ENCODE peak calls at places on chromosomes 7 and 10, in five cellular contexts. One of them, this sample, is unnamed.

GRCh38 chr7:92020636-92021035 is 80.0 kb downstream of the AKAP9 start:
- DNase-seq in HepG2: no peak
- DNase-seq in suprapubic skin: no peak
- DNase-seq in ovary: no peak
- DNase-seq in transverse colon: no peak
- DNase-seq in this sample: no peak

GRCh38 chr7:136294977-136295376 is 317.8 kb upstream of the MTPN start:
- DNase-seq in ovary: no peak
- DNase-seq in HepG2: no peak
- DNase-seq in suprapubic skin: no peak
- DNase-seq in transverse colon: no peak
- DNase-seq in this sample: no peak

GRCh38 chr10:12835709-12836108 is 165.8 kb downstream of the CCDC3 start:
- DNase-seq in HepG2: no peak
- DNase-seq in suprapubic skin: no peak
- DNase-seq in ovary: no peak
- DNase-seq in transverse colon: no peak
- DNase-seq in this sample: no peak

GRCh38 chr10:116733566-116733965 is 8.8 kb downstream of the HSPA12A start:
- DNase-seq in transverse colon: no peak
- DNase-seq in suprapubic skin: no peak
- DNase-seq in ovary: no peak
- DNase-seq in HepG2: no peak
- DNase-seq in this sample: no peak

GRCh38 chr7:139043823-139044812 is 8.3 kb upstream of the ZC3HAV1L start:
- DNase-seq in ovary: no peak
- DNase-seq in HepG2: peak
- DNase-seq in suprapubic skin: no peak
- DNase-seq in transverse colon: peak
- DNase-seq in this sample: no peak

GRCh38 chr7:92456241-92456640 is 9.0 kb downstream of the GATAD1 start:
- DNase-seq in HepG2: no peak
- DNase-seq in transverse colon: no peak
- DNase-seq in suprapubic skin: no peak
- DNase-seq in ovary: no peak
- DNase-seq in this sample: no peak

GRCh38 chr7:140161047-140161446 is 15.7 kb downstream of the KDM7A start:
- DNase-seq in suprapubic skin: no peak
- DNase-seq in ovary: no peak
- DNase-seq in transverse colon: no peak
- DNase-seq in HepG2: no peak
- DNase-seq in this sample: no peak

GRCh38 chr10:70331486-70332268 is 47.9 kb upstream of the NPFFR1 start:
- DNase-seq in ovary: peak
- DNase-seq in transverse colon: peak
- DNase-seq in HepG2: peak
- DNase-seq in suprapubic skin: no peak
- DNase-seq in this sample: peak

GRCh38 chr10:19111501-19112267 is 63.1 kb downstream of the MALRD1 start:
- DNase-seq in ovary: no peak
- DNase-seq in transverse colon: no peak
- DNase-seq in suprapubic skin: no peak
- DNase-seq in HepG2: no peak
- DNase-seq in this sample: no peak

GRCh38 chr7:125670926-125671572 is 741.4 kb upstream of the POT1 start:
- DNase-seq in suprapubic skin: no peak
- DNase-seq in ovary: no peak
- DNase-seq in transverse colon: no peak
- DNase-seq in HepG2: peak
- DNase-seq in this sample: no peak

GRCh38 chr7:142496545-142496991 is 238.7 kb upstream of the PRSS58 start:
- DNase-seq in ovary: no peak
- DNase-seq in transverse colon: peak
- DNase-seq in HepG2: peak
- DNase-seq in suprapubic skin: no peak
- DNase-seq in this sample: no peak

GRCh38 chr7:53504914-53505313 is 469.5 kb downstream of the POM121L12 start:
- DNase-seq in suprapubic skin: no peak
- DNase-seq in ovary: no peak
- DNase-seq in HepG2: no peak
- DNase-seq in transverse colon: no peak
- DNase-seq in this sample: no peak

GRCh38 chr10:119103241-119103640 is 672 bp upstream of the DENND10 start:
- DNase-seq in suprapubic skin: no peak
- DNase-seq in transverse colon: no peak
- DNase-seq in ovary: no peak
- DNase-seq in HepG2: no peak
- DNase-seq in this sample: no peak

GRCh38 chr7:114889646-114890285 is 32.1 kb upstream of the MDFIC start:
- DNase-seq in transverse colon: no peak
- DNase-seq in HepG2: peak
- DNase-seq in ovary: no peak
- DNase-seq in suprapubic skin: no peak
- DNase-seq in this sample: no peak

GRCh38 chr7:15751191-15751701 is 64.8 kb upstream of the MEOX2 start:
- DNase-seq in ovary: no peak
- DNase-seq in suprapubic skin: no peak
- DNase-seq in transverse colon: no peak
- DNase-seq in HepG2: no peak
- DNase-seq in this sample: no peak

GRCh38 chr7:44291733-44292395 is 33.5 kb downstream of the CAMK2B start:
- DNase-seq in HepG2: no peak
- DNase-seq in suprapubic skin: peak
- DNase-seq in ovary: no peak
- DNase-seq in transverse colon: no peak
- DNase-seq in this sample: no peak

GRCh38 chr10:82037076-82037475 is 162.1 kb downstream of the NRG3 start:
- DNase-seq in HepG2: no peak
- DNase-seq in suprapubic skin: no peak
- DNase-seq in ovary: no peak
- DNase-seq in transverse colon: no peak
- DNase-seq in this sample: no peak

GRCh38 chr7:132815696-132816334 is 239.5 kb upstream of the PLXNA4 start:
- DNase-seq in suprapubic skin: no peak
- DNase-seq in HepG2: no peak
- DNase-seq in transverse colon: no peak
- DNase-seq in ovary: no peak
- DNase-seq in this sample: no peak

GRCh38 chr10:96299383-96299782 is 4.9 kb upstream of the DNTT start:
- DNase-seq in ovary: no peak
- DNase-seq in transverse colon: no peak
- DNase-seq in suprapubic skin: no peak
- DNase-seq in HepG2: no peak
- DNase-seq in this sample: no peak

GRCh38 chr10:26806557-26806956 is 54.2 kb downstream of the ABI1 start:
- DNase-seq in ovary: no peak
- DNase-seq in suprapubic skin: no peak
- DNase-seq in HepG2: no peak
- DNase-seq in transverse colon: no peak
- DNase-seq in this sample: no peak

GRCh38 chr7:30206466-30206865 is 71.7 kb downstream of the MTURN start:
- DNase-seq in suprapubic skin: no peak
- DNase-seq in transverse colon: no peak
- DNase-seq in ovary: no peak
- DNase-seq in HepG2: no peak
- DNase-seq in this sample: no peak

GRCh38 chr7:136868496-136869005 is at the start of gene CHRM2:
- DNase-seq in HepG2: no peak
- DNase-seq in suprapubic skin: no peak
- DNase-seq in ovary: no peak
- DNase-seq in transverse colon: no peak
- DNase-seq in this sample: no peak

GRCh38 chr10:69246581-69247312 is 26.6 kb downstream of the HKDC1 start:
- DNase-seq in transverse colon: no peak
- DNase-seq in ovary: no peak
- DNase-seq in HepG2: no peak
- DNase-seq in suprapubic skin: no peak
- DNase-seq in this sample: no peak

DNA sequence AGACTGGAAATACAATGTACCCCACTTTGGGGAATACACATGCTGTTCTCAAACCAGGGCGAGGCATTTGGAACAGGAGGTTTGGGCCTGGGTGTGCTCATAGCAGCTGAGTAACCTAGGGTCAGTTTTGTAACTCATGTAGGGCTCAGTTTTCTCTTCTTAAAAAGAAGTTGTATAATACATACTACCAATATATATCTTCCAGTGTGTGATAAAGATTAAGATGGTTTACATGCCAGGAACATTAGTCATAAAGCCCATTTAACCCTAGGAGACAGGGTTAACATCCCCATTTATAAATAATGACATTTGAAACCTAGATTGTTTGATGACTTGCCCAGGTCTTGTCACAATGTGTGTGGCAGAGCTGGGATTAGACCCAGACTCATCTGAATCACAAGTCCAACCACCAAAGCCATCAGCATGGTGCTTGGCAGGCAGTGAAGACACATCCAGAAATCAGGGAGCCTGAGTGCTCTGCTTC is 6.0 kb downstream of the AKR1B10 start:
- DNase-seq in transverse colon: no peak
- DNase-seq in HepG2: no peak
- DNase-seq in ovary: no peak
- DNase-seq in suprapubic skin: no peak
- DNase-seq in this sample: no peak
- TF ChIP-seq EP300 in transverse colon: no peak
- TF ChIP-seq EP300 in HepG2: no peak
- TF ChIP-seq EP300 in ovary: no peak
- TF ChIP-seq EP300 in suprapubic skin: no peak
- TF ChIP-seq EP300 in this sample: peak

GRCh38 chr7:84450802-84451201 is 256.2 kb upstream of the SEMA3A start:
- DNase-seq in suprapubic skin: no peak
- DNase-seq in ovary: no peak
- DNase-seq in HepG2: no peak
- DNase-seq in transverse colon: no peak
- DNase-seq in this sample: no peak

GRCh38 chr7:84455788-84456187 is 261.2 kb upstream of the SEMA3A start:
- DNase-seq in suprapubic skin: no peak
- DNase-seq in transverse colon: no peak
- DNase-seq in HepG2: no peak
- DNase-seq in ovary: no peak
- DNase-seq in this sample: no peak

GRCh38 chr7:84452618-84453017 is 258.0 kb upstream of the SEMA3A start:
- DNase-seq in HepG2: peak
- DNase-seq in ovary: no peak
- DNase-seq in transverse colon: no peak
- DNase-seq in suprapubic skin: no peak
- DNase-seq in this sample: no peak

DNA sequence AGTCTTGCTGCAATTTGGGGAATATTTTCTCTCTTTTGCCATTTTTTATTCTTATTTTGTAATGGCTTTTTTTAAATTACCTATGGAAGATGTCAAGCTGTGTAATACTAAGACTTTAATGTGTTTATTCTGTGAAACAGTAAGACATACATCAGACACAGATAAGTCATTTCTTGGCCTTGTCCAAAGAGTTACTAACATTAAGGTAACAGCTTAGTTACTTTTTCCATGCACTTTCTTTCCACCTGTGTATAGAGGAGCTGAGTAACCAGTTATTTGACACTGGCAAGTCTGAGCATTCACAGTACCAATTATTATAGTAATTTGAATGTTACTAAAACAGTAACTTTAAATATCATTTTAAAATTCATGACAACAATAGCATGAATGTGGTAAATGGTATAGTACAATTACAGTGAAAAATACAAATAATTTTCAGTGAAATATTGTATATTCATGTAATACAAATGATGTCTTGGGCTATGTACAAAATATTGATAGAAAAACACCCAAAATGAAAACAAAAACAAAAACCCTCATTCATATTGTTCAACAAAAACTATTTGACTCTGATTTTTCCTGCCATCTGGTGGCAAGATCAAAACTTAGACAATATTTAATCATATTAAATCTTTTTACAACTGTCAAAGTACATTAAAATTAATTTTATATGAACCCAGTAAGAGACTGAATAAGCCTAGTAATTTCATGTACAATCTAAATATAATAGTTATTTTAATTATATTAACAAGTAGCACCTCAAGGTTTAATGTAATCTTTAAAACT is 259.8 kb upstream of the SEMA3A start:
- DNase-seq in suprapubic skin: no peak
- DNase-seq in HepG2: no peak
- DNase-seq in ovary: no peak
- DNase-seq in transverse colon: no peak
- DNase-seq in this sample: no peak
- H3K27ac ChIP-seq in suprapubic skin: no peak
- H3K27ac ChIP-seq in HepG2: no peak
- H3K27ac ChIP-seq in ovary: no peak
- H3K27ac ChIP-seq in transverse colon: no peak
- H3K27ac ChIP-seq in this sample: no peak

DNA sequence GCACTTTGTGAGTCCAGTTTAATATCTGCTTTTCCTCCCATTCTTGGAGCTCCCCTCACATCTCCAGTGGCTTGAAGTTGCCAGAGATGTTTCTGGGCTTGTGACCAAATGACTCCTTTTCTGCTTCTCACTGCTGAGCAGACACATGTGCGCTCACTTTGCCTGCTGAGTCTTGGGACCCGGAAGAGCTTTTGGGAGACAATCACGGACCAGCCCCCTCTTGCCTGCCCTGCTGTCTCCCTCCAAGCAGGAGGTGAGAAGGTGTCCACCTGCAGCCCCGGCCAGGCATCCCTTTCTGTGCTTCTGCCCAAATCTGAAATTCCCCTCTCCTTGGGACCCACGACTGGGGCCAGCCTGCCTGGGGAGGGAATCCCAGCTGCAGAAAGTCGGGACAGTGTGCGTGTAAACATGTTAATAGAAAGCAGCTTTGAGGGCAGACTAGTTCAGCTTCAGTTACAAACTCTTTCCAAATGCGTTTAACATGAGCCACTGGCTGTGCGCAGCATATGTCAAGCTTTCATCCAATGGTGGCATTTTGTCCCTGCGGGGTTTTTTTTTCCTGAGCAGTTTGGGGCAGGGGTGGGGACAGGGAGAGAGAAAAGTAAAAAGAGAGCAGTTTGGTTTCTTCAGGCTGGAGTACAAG is 31.7 kb downstream of the HTRA1 start:
- DNase-seq in ovary: peak
- DNase-seq in transverse colon: no peak
- DNase-seq in HepG2: no peak
- DNase-seq in suprapubic skin: no peak
- DNase-seq in this sample: no peak
- TF ChIP-seq EP300 in ovary: no peak
- TF ChIP-seq EP300 in transverse colon: no peak
- TF ChIP-seq EP300 in HepG2: no peak
- TF ChIP-seq EP300 in suprapubic skin: no peak
- TF ChIP-seq EP300 in this sample: peak

GRCh38 chr7:101869026-101869900 is 51.8 kb downstream of the CUX1 start:
- DNase-seq in suprapubic skin: no peak
- DNase-seq in ovary: no peak
- DNase-seq in HepG2: no peak
- DNase-seq in transverse colon: no peak
- DNase-seq in this sample: no peak

GRCh38 chr7:101869901-101870290 is 52.5 kb downstream of the CUX1 start:
- DNase-seq in transverse colon: no peak
- DNase-seq in ovary: no peak
- DNase-seq in suprapubic skin: no peak
- DNase-seq in HepG2: no peak
- DNase-seq in this sample: no peak

GRCh38 chr7:101866328-101866727 is 48.9 kb downstream of the CUX1 start:
- DNase-seq in transverse colon: no peak
- DNase-seq in suprapubic skin: no peak
- DNase-seq in HepG2: no peak
- DNase-seq in ovary: no peak
- DNase-seq in this sample: no peak

GRCh38 chr7:101867265-101867664 is 49.8 kb downstream of the CUX1 start:
- DNase-seq in suprapubic skin: no peak
- DNase-seq in transverse colon: no peak
- DNase-seq in HepG2: no peak
- DNase-seq in ovary: no peak
- DNase-seq in this sample: no peak

GRCh38 chr7:101868191-101868950 is 50.9 kb downstream of the CUX1 start:
- DNase-seq in ovary: no peak
- DNase-seq in transverse colon: no peak
- DNase-seq in suprapubic skin: no peak
- DNase-seq in HepG2: no peak
- DNase-seq in this sample: no peak
- H3K27ac ChIP-seq in ovary: no peak
- H3K27ac ChIP-seq in transverse colon: no peak
- H3K27ac ChIP-seq in suprapubic skin: no peak
- H3K27ac ChIP-seq in HepG2: no peak
- H3K27ac ChIP-seq in this sample: no peak

This sample was measured in tibial nerve.